ENCODE peak calls at places on chromosome 10, in five cellular contexts. One of them, this sample, is unnamed.

GRCh38 chr10:78442836-78443550 is 409.3 kb downstream of the RPS24 start:
- DNase-seq in activated CD4-positive, alpha-beta T cell treated with anti-CD3 and anti-CD28 coated beads, Interleukin-2, amount 50 U/mL, for 24 hours: no peak
- DNase-seq in skeletal muscle cell: no peak
- DNase-seq in brain microvascular endothelial cell: no peak
- DNase-seq in T-helper 2 cell: no peak
- DNase-seq in this sample: no peak

GRCh38 chr10:29623797-29624196 is 11.0 kb downstream of the SVIL start:
- DNase-seq in activated CD4-positive, alpha-beta T cell treated with anti-CD3 and anti-CD28 coated beads, Interleukin-2, amount 50 U/mL, for 24 hours: no peak
- DNase-seq in skeletal muscle cell: no peak
- DNase-seq in brain microvascular endothelial cell: no peak
- DNase-seq in T-helper 2 cell: no peak
- DNase-seq in this sample: no peak

GRCh38 chr10:21100871-21101514 is 203.9 kb upstream of the NEBL start:
- DNase-seq in activated CD4-positive, alpha-beta T cell treated with anti-CD3 and anti-CD28 coated beads, Interleukin-2, amount 50 U/mL, for 24 hours: no peak
- DNase-seq in skeletal muscle cell: peak
- DNase-seq in brain microvascular endothelial cell: peak
- DNase-seq in T-helper 2 cell: no peak
- DNase-seq in this sample: no peak

GRCh38 chr10:26746111-26746510 is 48.6 kb downstream of the PDSS1 start:
- DNase-seq in activated CD4-positive, alpha-beta T cell treated with anti-CD3 and anti-CD28 coated beads, Interleukin-2, amount 50 U/mL, for 24 hours: no peak
- DNase-seq in skeletal muscle cell: no peak
- DNase-seq in brain microvascular endothelial cell: no peak
- DNase-seq in T-helper 2 cell: no peak
- DNase-seq in this sample: no peak

GRCh38 chr10:70358446-70358845 is 24.0 kb downstream of the LRRC20 start:
- DNase-seq in activated CD4-positive, alpha-beta T cell treated with anti-CD3 and anti-CD28 coated beads, Interleukin-2, amount 50 U/mL, for 24 hours: no peak
- DNase-seq in skeletal muscle cell: no peak
- DNase-seq in brain microvascular endothelial cell: no peak
- DNase-seq in T-helper 2 cell: no peak
- DNase-seq in this sample: no peak

GRCh38 chr10:48804740-48805182 is 120.1 kb downstream of the WDFY4 start:
- DNase-seq in activated CD4-positive, alpha-beta T cell treated with anti-CD3 and anti-CD28 coated beads, Interleukin-2, amount 50 U/mL, for 24 hours: no peak
- DNase-seq in skeletal muscle cell: no peak
- DNase-seq in brain microvascular endothelial cell: no peak
- DNase-seq in T-helper 2 cell: no peak
- DNase-seq in this sample: no peak

GRCh38 chr10:55098452-55098851 is 297.4 kb upstream of the PCDH15 start:
- DNase-seq in activated CD4-positive, alpha-beta T cell treated with anti-CD3 and anti-CD28 coated beads, Interleukin-2, amount 50 U/mL, for 24 hours: no peak
- DNase-seq in skeletal muscle cell: no peak
- DNase-seq in brain microvascular endothelial cell: no peak
- DNase-seq in T-helper 2 cell: no peak
- DNase-seq in this sample: no peak

GRCh38 chr10:75108684-75109458 is 2.6 kb upstream of the SAMD8 start:
- DNase-seq in activated CD4-positive, alpha-beta T cell treated with anti-CD3 and anti-CD28 coated beads, Interleukin-2, amount 50 U/mL, for 24 hours: no peak
- DNase-seq in skeletal muscle cell: peak
- DNase-seq in brain microvascular endothelial cell: no peak
- DNase-seq in T-helper 2 cell: no peak
- DNase-seq in this sample: no peak

GRCh38 chr10:78255796-78256638 is 222.4 kb downstream of the RPS24 start:
- DNase-seq in activated CD4-positive, alpha-beta T cell treated with anti-CD3 and anti-CD28 coated beads, Interleukin-2, amount 50 U/mL, for 24 hours: no peak
- DNase-seq in skeletal muscle cell: peak
- DNase-seq in brain microvascular endothelial cell: peak
- DNase-seq in T-helper 2 cell: no peak
- DNase-seq in this sample: no peak

GRCh38 chr10:93436577-93436976 is 45.6 kb downstream of the MYOF start:
- DNase-seq in activated CD4-positive, alpha-beta T cell treated with anti-CD3 and anti-CD28 coated beads, Interleukin-2, amount 50 U/mL, for 24 hours: no peak
- DNase-seq in skeletal muscle cell: peak
- DNase-seq in brain microvascular endothelial cell: peak
- DNase-seq in T-helper 2 cell: no peak
- DNase-seq in this sample: no peak

GRCh38 chr10:86363833-86364511 is 2.6 kb downstream of the GRID1 start:
- DNase-seq in activated CD4-positive, alpha-beta T cell treated with anti-CD3 and anti-CD28 coated beads, Interleukin-2, amount 50 U/mL, for 24 hours: no peak
- DNase-seq in skeletal muscle cell: no peak
- DNase-seq in brain microvascular endothelial cell: no peak
- DNase-seq in T-helper 2 cell: no peak
- DNase-seq in this sample: no peak

GRCh38 chr10:5355762-5356478 is 8.8 kb upstream of the UCN3 start:
- DNase-seq in activated CD4-positive, alpha-beta T cell treated with anti-CD3 and anti-CD28 coated beads, Interleukin-2, amount 50 U/mL, for 24 hours: no peak
- DNase-seq in skeletal muscle cell: no peak
- DNase-seq in brain microvascular endothelial cell: no peak
- DNase-seq in T-helper 2 cell: no peak
- DNase-seq in this sample: no peak

GRCh38 chr10:79139124-79139835 is 70.5 kb downstream of the ZMIZ1 start:
- DNase-seq in activated CD4-positive, alpha-beta T cell treated with anti-CD3 and anti-CD28 coated beads, Interleukin-2, amount 50 U/mL, for 24 hours: no peak
- DNase-seq in skeletal muscle cell: peak
- DNase-seq in brain microvascular endothelial cell: peak
- DNase-seq in T-helper 2 cell: no peak
- DNase-seq in this sample: peak

GRCh38 chr10:57815926-57816325 is 451.8 kb downstream of the IPMK start:
- DNase-seq in activated CD4-positive, alpha-beta T cell treated with anti-CD3 and anti-CD28 coated beads, Interleukin-2, amount 50 U/mL, for 24 hours: no peak
- DNase-seq in skeletal muscle cell: no peak
- DNase-seq in brain microvascular endothelial cell: no peak
- DNase-seq in T-helper 2 cell: no peak
- DNase-seq in this sample: no peak

GRCh38 chr10:21860718-21861117 is 142.8 kb downstream of the DNAJC1 start:
- DNase-seq in activated CD4-positive, alpha-beta T cell treated with anti-CD3 and anti-CD28 coated beads, Interleukin-2, amount 50 U/mL, for 24 hours: no peak
- DNase-seq in skeletal muscle cell: no peak
- DNase-seq in brain microvascular endothelial cell: no peak
- DNase-seq in T-helper 2 cell: no peak
- DNase-seq in this sample: no peak

GRCh38 chr10:97079454-97079853 is 106.3 kb downstream of the SLIT1 start:
- DNase-seq in activated CD4-positive, alpha-beta T cell treated with anti-CD3 and anti-CD28 coated beads, Interleukin-2, amount 50 U/mL, for 24 hours: no peak
- DNase-seq in skeletal muscle cell: no peak
- DNase-seq in brain microvascular endothelial cell: no peak
- DNase-seq in T-helper 2 cell: no peak
- DNase-seq in this sample: no peak

GRCh38 chr10:84088626-84089025 is 50.7 kb upstream of the GHITM start:
- DNase-seq in activated CD4-positive, alpha-beta T cell treated with anti-CD3 and anti-CD28 coated beads, Interleukin-2, amount 50 U/mL, for 24 hours: no peak
- DNase-seq in skeletal muscle cell: no peak
- DNase-seq in brain microvascular endothelial cell: no peak
- DNase-seq in T-helper 2 cell: no peak
- DNase-seq in this sample: no peak

GRCh38 chr10:88343761-88344484 is 239.2 kb downstream of the RNLS start:
- DNase-seq in activated CD4-positive, alpha-beta T cell treated with anti-CD3 and anti-CD28 coated beads, Interleukin-2, amount 50 U/mL, for 24 hours: no peak
- DNase-seq in skeletal muscle cell: no peak
- DNase-seq in brain microvascular endothelial cell: no peak
- DNase-seq in T-helper 2 cell: no peak
- DNase-seq in this sample: no peak

GRCh38 chr10:13651969-13652720 is 65.4 kb downstream of the PRPF18 start:
- DNase-seq in activated CD4-positive, alpha-beta T cell treated with anti-CD3 and anti-CD28 coated beads, Interleukin-2, amount 50 U/mL, for 24 hours: no peak
- DNase-seq in skeletal muscle cell: no peak
- DNase-seq in brain microvascular endothelial cell: no peak
- DNase-seq in T-helper 2 cell: no peak
- DNase-seq in this sample: no peak

This sample was measured in NCI-H2227 treated with DMSO at 0.1 percent for 48 hours.